ENCODE peak calls at places on chromosomes 7 and 10, in nine cellular contexts. One of them, this sample, is unnamed.
A peak's percentile ranks its signal among the peaks of the same experiment; 100 is the strongest.

GRCh38 chr7:68725843-68726242 is 872.4 kb upstream of the AUTS2 start:
- DNase-seq in endothelial cell: no peak
- DNase-seq in breast epithelium: no peak
- DNase-seq in A549: no peak
- DNase-seq in WTC11: no peak
- DNase-seq in left ventricle myocardium inferior: no peak
- DNase-seq in colonic mucosa: no peak
- DNase-seq in A673: no peak
- DNase-seq in AG04450: no peak
- DNase-seq in this sample: no peak

GRCh38 chr10:55793024-55793423 is 568.0 kb downstream of the ZWINT start:
- DNase-seq in endothelial cell: no peak
- DNase-seq in breast epithelium: no peak
- DNase-seq in A549: peak; percentile 30
- DNase-seq in WTC11: no peak
- DNase-seq in left ventricle myocardium inferior: no peak
- DNase-seq in colonic mucosa: no peak
- DNase-seq in A673: no peak
- DNase-seq in AG04450: no peak
- DNase-seq in this sample: no peak

GRCh38 chr7:517848-518629 is 1.6 kb downstream of the PDGFA start:
- DNase-seq in endothelial cell: no peak
- DNase-seq in breast epithelium: no peak
- DNase-seq in A549: peak; percentile 70
- DNase-seq in WTC11: peak; percentile 46
- DNase-seq in left ventricle myocardium inferior: peak; percentile 77
- DNase-seq in colonic mucosa: peak; percentile 72
- DNase-seq in A673: peak; percentile 39
- DNase-seq in AG04450: no peak
- DNase-seq in this sample: no peak

GRCh38 chr7:158649279-158649678 is 55.3 kb downstream of the NCAPG2 start:
- DNase-seq in endothelial cell: no peak
- DNase-seq in breast epithelium: no peak
- DNase-seq in A549: peak; percentile 69
- DNase-seq in WTC11: no peak
- DNase-seq in left ventricle myocardium inferior: no peak
- DNase-seq in colonic mucosa: no peak
- DNase-seq in A673: peak; percentile 25
- DNase-seq in AG04450: peak; percentile 88
- DNase-seq in this sample: no peak

GRCh38 chr10:118850418-118851061 is 95.8 kb upstream of the CACUL1 start:
- DNase-seq in endothelial cell: peak; percentile 83
- DNase-seq in breast epithelium: no peak
- DNase-seq in A549: peak; percentile 74
- DNase-seq in WTC11: peak; percentile 89
- DNase-seq in left ventricle myocardium inferior: peak; percentile 60
- DNase-seq in colonic mucosa: peak; percentile 70
- DNase-seq in A673: peak; percentile 73
- DNase-seq in AG04450: no peak
- DNase-seq in this sample: peak; percentile 51

GRCh38 chr7:132576723-132577089 is 436 bp upstream of the PLXNA4 start:
- DNase-seq in endothelial cell: no peak
- DNase-seq in breast epithelium: no peak
- DNase-seq in A549: no peak
- DNase-seq in WTC11: peak; percentile 18
- DNase-seq in left ventricle myocardium inferior: no peak
- DNase-seq in colonic mucosa: no peak
- DNase-seq in A673: no peak
- DNase-seq in AG04450: no peak
- DNase-seq in this sample: no peak

GRCh38 chr10:32112055-32112454 is 55.8 kb upstream of the KIF5B start:
- DNase-seq in endothelial cell: no peak
- DNase-seq in breast epithelium: no peak
- DNase-seq in A549: peak; percentile 15
- DNase-seq in WTC11: no peak
- DNase-seq in left ventricle myocardium inferior: no peak
- DNase-seq in colonic mucosa: no peak
- DNase-seq in A673: peak; percentile 54
- DNase-seq in AG04450: peak; percentile 1
- DNase-seq in this sample: no peak

GRCh38 chr7:116363637-116364432 is 135.7 kb upstream of the CAV2 start:
- DNase-seq in endothelial cell: no peak
- DNase-seq in breast epithelium: no peak
- DNase-seq in A549: no peak
- DNase-seq in WTC11: no peak
- DNase-seq in left ventricle myocardium inferior: no peak
- DNase-seq in colonic mucosa: no peak
- DNase-seq in A673: no peak
- DNase-seq in AG04450: no peak
- DNase-seq in this sample: no peak

DNA sequence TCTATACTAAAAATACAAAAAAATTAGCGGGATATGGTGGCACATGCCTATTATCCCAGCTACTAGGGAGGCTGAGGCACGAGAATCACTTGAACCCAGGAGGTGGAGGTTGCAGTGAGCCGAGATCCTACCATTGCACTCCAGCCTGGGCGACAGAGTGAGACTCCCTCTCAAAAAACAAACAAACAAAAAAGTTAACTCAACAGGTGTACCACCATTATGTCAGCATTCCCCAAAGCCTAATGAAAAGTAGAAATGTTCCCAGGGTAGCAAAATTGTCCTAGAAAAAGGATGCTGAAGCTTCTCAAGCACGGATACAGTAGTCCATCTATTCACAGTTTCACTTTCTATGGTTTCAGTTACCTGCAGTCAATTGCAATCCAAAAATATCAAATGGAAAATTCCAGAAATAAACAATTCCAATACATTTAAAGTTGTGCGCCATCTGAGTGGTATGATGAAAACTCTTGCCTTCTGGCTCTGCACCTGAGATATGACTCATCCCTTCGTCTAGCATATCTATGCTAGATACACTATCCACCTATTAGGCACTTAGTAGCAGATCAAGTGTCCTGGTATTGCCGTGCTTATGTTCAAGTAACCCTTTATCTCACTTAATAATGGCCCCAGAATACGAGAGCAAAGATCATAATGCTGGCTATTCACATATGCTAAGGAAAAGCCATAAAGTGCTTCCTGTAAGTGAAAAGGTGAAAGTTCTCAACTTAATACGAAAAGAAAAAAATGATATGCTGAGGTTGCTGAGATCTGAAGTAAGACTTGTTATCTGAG is 37.2 kb upstream of the SLC35G1 start:
- DNase-seq in endothelial cell: no peak
- DNase-seq in breast epithelium: no peak
- DNase-seq in A549: no peak
- DNase-seq in WTC11: no peak
- DNase-seq in left ventricle myocardium inferior: no peak
- DNase-seq in colonic mucosa: no peak
- DNase-seq in A673: no peak
- DNase-seq in AG04450: no peak
- DNase-seq in this sample: no peak
- TF ChIP-seq CTCF in endothelial cell: no peak
- TF ChIP-seq CTCF in breast epithelium: no peak
- TF ChIP-seq CTCF in A549: no peak
- TF ChIP-seq CTCF in WTC11: no peak
- TF ChIP-seq CTCF in left ventricle myocardium inferior: no peak
- TF ChIP-seq CTCF in colonic mucosa: no peak
- TF ChIP-seq CTCF in A673: no peak
- TF ChIP-seq CTCF in AG04450: no peak
- TF ChIP-seq CTCF in this sample: no peak

GRCh38 chr10:104127411-104127810 is 5.4 kb downstream of the SFR1 start:
- DNase-seq in endothelial cell: no peak
- DNase-seq in breast epithelium: no peak
- DNase-seq in A549: peak; percentile 64
- DNase-seq in WTC11: peak; percentile 34
- DNase-seq in left ventricle myocardium inferior: no peak
- DNase-seq in colonic mucosa: no peak
- DNase-seq in A673: peak; percentile 18
- DNase-seq in AG04450: no peak
- DNase-seq in this sample: no peak
- TF ChIP-seq CTCF in endothelial cell: peak; percentile 24
- TF ChIP-seq CTCF in breast epithelium: no peak
- TF ChIP-seq CTCF in A549: peak; percentile 44
- TF ChIP-seq CTCF in WTC11: no peak
- TF ChIP-seq CTCF in left ventricle myocardium inferior: peak; percentile 10
- TF ChIP-seq CTCF in colonic mucosa: no peak
- TF ChIP-seq CTCF in A673: peak; percentile 50
- TF ChIP-seq CTCF in AG04450: peak; percentile 13
- TF ChIP-seq CTCF in this sample: no peak

GRCh38 chr7:3393862-3394261 is 92.8 kb downstream of the SDK1 start:
- DNase-seq in endothelial cell: no peak
- DNase-seq in breast epithelium: no peak
- DNase-seq in A549: peak; percentile 4
- DNase-seq in WTC11: no peak
- DNase-seq in left ventricle myocardium inferior: no peak
- DNase-seq in colonic mucosa: no peak
- DNase-seq in A673: no peak
- DNase-seq in AG04450: no peak
- DNase-seq in this sample: no peak

GRCh38 chr7:3397324-3397723 is 96.3 kb downstream of the SDK1 start:
- DNase-seq in endothelial cell: no peak
- DNase-seq in breast epithelium: no peak
- DNase-seq in A549: no peak
- DNase-seq in WTC11: no peak
- DNase-seq in left ventricle myocardium inferior: no peak
- DNase-seq in colonic mucosa: no peak
- DNase-seq in A673: no peak
- DNase-seq in AG04450: no peak
- DNase-seq in this sample: no peak

GRCh38 chr7:3404490-3404889 is 103.4 kb downstream of the SDK1 start:
- DNase-seq in endothelial cell: no peak
- DNase-seq in breast epithelium: no peak
- DNase-seq in A549: no peak
- DNase-seq in WTC11: no peak
- DNase-seq in left ventricle myocardium inferior: no peak
- DNase-seq in colonic mucosa: no peak
- DNase-seq in A673: peak; percentile 58
- DNase-seq in AG04450: no peak
- DNase-seq in this sample: no peak

DNA sequence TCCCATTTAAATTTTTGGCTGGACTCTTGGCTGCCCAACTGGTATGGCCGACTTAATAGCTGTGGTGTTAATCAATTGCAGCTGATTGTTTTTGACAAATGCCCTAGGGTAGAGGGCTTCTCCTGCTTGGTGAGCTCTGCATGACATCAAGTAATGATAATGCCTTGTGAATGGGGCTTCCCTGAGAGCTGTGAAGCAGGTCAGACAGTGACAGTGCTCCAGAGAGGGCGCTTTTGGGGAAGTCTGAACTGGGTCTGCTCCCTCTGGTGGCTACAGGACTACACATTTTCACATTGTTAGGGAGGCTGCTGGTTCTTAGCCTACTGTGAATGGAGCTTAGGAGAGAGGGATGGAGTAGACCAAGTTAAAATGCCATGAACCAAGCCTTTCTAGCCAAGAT is 98.8 kb downstream of the SDK1 start:
- DNase-seq in endothelial cell: peak; percentile 58
- DNase-seq in breast epithelium: no peak
- DNase-seq in A549: peak; percentile 61
- DNase-seq in WTC11: peak; percentile 78
- DNase-seq in left ventricle myocardium inferior: no peak
- DNase-seq in colonic mucosa: no peak
- DNase-seq in A673: peak; percentile 63
- DNase-seq in AG04450: no peak
- DNase-seq in this sample: no peak
- TF ChIP-seq CTCF in endothelial cell: peak; percentile 40
- TF ChIP-seq CTCF in breast epithelium: no peak
- TF ChIP-seq CTCF in A549: peak; percentile 28
- TF ChIP-seq CTCF in WTC11: no peak
- TF ChIP-seq CTCF in left ventricle myocardium inferior: peak; percentile 21
- TF ChIP-seq CTCF in colonic mucosa: no peak
- TF ChIP-seq CTCF in A673: peak; percentile 56
- TF ChIP-seq CTCF in AG04450: peak; percentile 29
- TF ChIP-seq CTCF in this sample: no peak

GRCh38 chr7:17646181-17646956 is 293.9 kb downstream of the SNX13 start:
- DNase-seq in endothelial cell: no peak
- DNase-seq in breast epithelium: no peak
- DNase-seq in A549: peak; percentile 33
- DNase-seq in WTC11: no peak
- DNase-seq in left ventricle myocardium inferior: no peak
- DNase-seq in colonic mucosa: no peak
- DNase-seq in A673: peak; percentile 34
- DNase-seq in AG04450: no peak
- DNase-seq in this sample: no peak
- TF ChIP-seq CTCF in endothelial cell: no peak
- TF ChIP-seq CTCF in breast epithelium: no peak
- TF ChIP-seq CTCF in A549: peak; percentile 70
- TF ChIP-seq CTCF in WTC11: no peak
- TF ChIP-seq CTCF in left ventricle myocardium inferior: peak; percentile 46
- TF ChIP-seq CTCF in colonic mucosa: no peak
- TF ChIP-seq CTCF in A673: peak; percentile 54
- TF ChIP-seq CTCF in AG04450: peak; percentile 64
- TF ChIP-seq CTCF in this sample: no peak

DNA sequence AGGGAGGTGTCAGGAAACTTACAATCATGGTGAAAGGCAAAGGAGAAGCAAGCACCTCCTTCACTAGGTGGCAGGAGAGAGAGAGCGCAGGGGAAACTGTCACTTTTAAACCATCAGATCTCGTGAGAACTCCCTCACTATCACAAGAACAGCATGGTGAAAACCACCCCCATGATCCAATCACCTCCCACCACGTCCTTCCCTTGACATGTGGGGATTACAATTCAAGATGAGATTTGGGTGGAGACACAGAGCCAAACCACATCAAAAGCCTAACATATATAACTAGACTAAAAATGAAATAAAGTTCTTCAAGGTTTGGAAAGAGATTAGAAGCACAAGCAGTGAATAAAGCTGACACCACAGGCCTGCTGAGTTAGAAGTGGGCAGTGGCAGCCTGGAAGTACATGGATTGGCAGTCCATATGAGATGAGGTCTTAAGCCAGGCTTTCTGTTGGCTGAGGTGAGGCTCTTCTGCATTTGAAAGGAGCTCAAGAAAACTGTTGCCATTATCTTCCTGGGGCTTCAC is 96.4 kb upstream of the MDFIC start:
- DNase-seq in endothelial cell: no peak
- DNase-seq in breast epithelium: no peak
- DNase-seq in A549: peak; percentile 9
- DNase-seq in WTC11: peak; percentile 29
- DNase-seq in left ventricle myocardium inferior: no peak
- DNase-seq in colonic mucosa: no peak
- DNase-seq in A673: no peak
- DNase-seq in AG04450: no peak
- DNase-seq in this sample: no peak
- TF ChIP-seq CTCF in endothelial cell: no peak
- TF ChIP-seq CTCF in breast epithelium: no peak
- TF ChIP-seq CTCF in A549: no peak
- TF ChIP-seq CTCF in WTC11: no peak
- TF ChIP-seq CTCF in left ventricle myocardium inferior: no peak
- TF ChIP-seq CTCF in colonic mucosa: no peak
- TF ChIP-seq CTCF in A673: peak; percentile 26
- TF ChIP-seq CTCF in AG04450: no peak
- TF ChIP-seq CTCF in this sample: no peak

GRCh38 chr10:113543455-113543955 is 9.3 kb upstream of the HABP2 start:
- DNase-seq in endothelial cell: no peak
- DNase-seq in breast epithelium: no peak
- DNase-seq in A549: no peak
- DNase-seq in WTC11: no peak
- DNase-seq in left ventricle myocardium inferior: no peak
- DNase-seq in colonic mucosa: no peak
- DNase-seq in A673: no peak
- DNase-seq in AG04450: no peak
- DNase-seq in this sample: no peak
- TF ChIP-seq CTCF in endothelial cell: no peak
- TF ChIP-seq CTCF in breast epithelium: no peak
- TF ChIP-seq CTCF in A549: no peak
- TF ChIP-seq CTCF in WTC11: no peak
- TF ChIP-seq CTCF in left ventricle myocardium inferior: no peak
- TF ChIP-seq CTCF in colonic mucosa: no peak
- TF ChIP-seq CTCF in A673: no peak
- TF ChIP-seq CTCF in AG04450: no peak
- TF ChIP-seq CTCF in this sample: no peak